ENCODE peak calls at places on chromosomes 16 and 17, in six cellular contexts. Z is GM12878, M is HCT116, F is H1, R is HepG2, J is K562. D is an unnamed sample. For H3K4me1, the result is how much of the 10 kb centered on the place peaks cover.

GRCh38 chr16:56950881-56951771 is 10.6 kb upstream of the CETP start:
- DNase-seq in J (peak), F (peak), M (no peak), R (peak), Z (no peak), D (peak)

GRCh38 chr16:89038221-89038721 is 55.4 kb upstream of the ACSF3 start:
- DNase-seq in R (no peak), Z (no peak), J (no peak), F (no peak), M (no peak), D (no peak)

GRCh38 chr17:47265983-47266541 is 12.4 kb downstream of the ITGB3 start:
- DNase-seq in R (peak), F (no peak), J (peak), Z (no peak), M (no peak), D (no peak)

GRCh38 chr17:80511222-80512180 is 33.1 kb upstream of the RPTOR start:
- DNase-seq in M (no peak), R (no peak), J (peak), Z (no peak), F (peak), D (no peak)

GRCh38 chr17:57440522-57441269 is 184.4 kb downstream of the MSI2 start:
- DNase-seq in Z (peak), J (peak), F (peak), M (peak), R (peak), D (no peak)

GRCh38 chr17:61904094-61904710 is 23.6 kb downstream of the INTS2 start:
- DNase-seq in J (no peak), Z (peak), M (no peak), F (no peak), R (no peak), D (no peak)

GRCh38 chr16:67162439-67163163 is 1.9 kb upstream of the HSF4 start:
- DNase-seq in J (no peak), R (no peak), Z (no peak), F (peak), M (no peak), D (no peak)

GRCh38 chr17:6505425-6506142 is 50.8 kb downstream of the PITPNM3 start:
- DNase-seq in Z (no peak), J (no peak), F (no peak), R (no peak), M (no peak), D (no peak)

GRCh38 chr17:82246365-82247174 is 17.7 kb downstream of the SLC16A3 start:
- DNase-seq in J (no peak), R (no peak), Z (no peak), F (no peak), M (no peak), D (no peak)

GRCh38 chr17:18159551-18160120 is 24.0 kb upstream of the ALKBH5 start:
- DNase-seq in Z (no peak), R (no peak), J (no peak), F (no peak), M (no peak), D (no peak)

GRCh38 chr16:61233718-61234117 is 802.5 kb downstream of the CDH8 start:
- DNase-seq in R (no peak), Z (no peak), J (no peak), M (no peak), F (no peak), D (no peak)

GRCh38 chr17:74328487-74328886 is 2.5 kb downstream of the KIF19 start:
- DNase-seq in R (no peak), Z (no peak), J (no peak), F (no peak), M (no peak), D (no peak)

GRCh38 chr17:31373150-31374082 is 18.1 kb upstream of the RAB11FIP4 start:
- DNase-seq in J (peak), Z (peak), F (no peak), R (peak), M (peak), D (no peak)

GRCh38 chr17:36527851-36528250 is 6.8 kb downstream of the MYO19 start:
- DNase-seq in F (no peak), R (no peak), Z (no peak), J (no peak), M (no peak), D (no peak)

GRCh38 chr16:57592591-57593003 is 35.8 kb upstream of the ADGRG1 start:
- DNase-seq in Z (no peak), F (no peak), M (no peak), R (no peak), J (no peak), D (no peak)

GRCh38 chr17:61000911-61001310 is 323.3 kb downstream of the BCAS3 start:
- DNase-seq in R (peak), Z (no peak), M (no peak), J (peak), F (no peak), D (peak)

DNA sequence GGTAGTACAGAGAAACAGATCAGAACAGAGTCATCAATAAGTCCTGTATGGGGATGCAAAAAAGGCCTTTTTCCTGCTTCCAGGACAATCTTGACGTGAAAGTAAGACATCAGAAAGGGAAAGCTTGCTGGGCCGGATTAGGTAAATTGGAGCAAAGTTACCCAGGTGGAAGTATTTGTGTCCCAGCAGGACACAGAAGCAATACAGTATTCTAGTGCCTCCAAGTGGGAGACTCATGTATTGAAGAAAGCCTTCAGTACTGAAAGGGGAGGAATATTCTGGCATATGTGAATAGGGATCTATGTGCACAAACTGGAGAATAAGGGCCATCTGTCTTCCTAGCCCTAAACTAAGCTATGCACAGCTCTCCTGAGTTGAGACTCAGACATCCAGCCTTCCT is 327.2 kb upstream of the CDH8 start:
- DNase-seq in F (no peak), R (no peak), Z (no peak), J (no peak), M (no peak), D (peak)
- TF ChIP-seq ZNF274 in F (no peak), R (no peak), Z (no peak), J (no peak), M (no peak), D (no peak)

GRCh38 chr17:38729886-38730525 is at the start of gene CISD3:
- DNase-seq in J (peak), M (peak), Z (no peak), R (peak), F (peak), D (peak)
- H3K4me1 ChIP-seq in J (under half), M (under half), Z (under half), R (half or more), F (under half), D (under half)

GRCh38 chr16:5951486-5951885 is 853.9 kb upstream of the EEF2KMT start:
- DNase-seq in F (no peak), R (no peak), M (no peak), Z (no peak), J (no peak), D (no peak)
- TF ChIP-seq ZNF274 in F (no peak), R (no peak), M (no peak), Z (no peak), J (no peak), D (no peak)

DNA sequence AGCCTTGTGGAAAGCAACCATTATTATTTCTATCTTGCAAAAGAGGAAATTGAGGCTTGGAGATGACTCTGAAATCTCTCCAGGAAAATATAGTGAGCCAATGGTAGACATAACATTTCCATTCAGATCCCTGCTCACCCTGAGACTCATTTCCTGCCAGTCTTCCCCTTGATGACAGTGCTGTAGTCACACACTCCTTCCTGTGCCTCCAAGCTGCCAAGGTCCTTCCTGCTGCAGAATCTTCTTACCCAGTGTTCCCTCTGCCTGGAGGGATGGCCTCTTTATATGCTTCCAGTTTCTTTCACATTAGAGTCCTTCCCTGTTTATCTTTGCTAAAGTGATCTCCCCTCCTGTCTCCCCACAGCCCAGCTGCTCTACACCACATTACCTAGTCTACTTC is 648.1 kb downstream of the TOX3 start:
- DNase-seq in Z (no peak), F (no peak), J (no peak), M (no peak), R (no peak), D (no peak)
- H3K4me1 ChIP-seq in Z (under half), F (under half), J (under half), M (under half), R (under half), D (under half)

GRCh38 chr17:78800132-78800931 is 18.3 kb upstream of the CYTH1 start:
- DNase-seq in Z (no peak), R (no peak), J (no peak), M (no peak), F (no peak), D (no peak)
- TF ChIP-seq ZNF274 in Z (no peak), R (no peak), J (no peak), M (no peak), F (no peak), D (no peak)

GRCh38 chr17:27543464-27543856 is 87.2 kb downstream of the KSR1 start:
- DNase-seq in F (no peak), J (no peak), M (no peak), Z (no peak), R (no peak), D (no peak)
- H3K4me1 ChIP-seq in F (under half), J (half or more), M (under half), Z (half or more), R (half or more), D (under half)